ENCODE peak calls at places on chromosome 16, in seven cellular contexts. X is Calu3, V is breast epithelium, G is HFFc6, T is neural crest cell, Q is choroid plexus epithelial cell, I is GM06990. K is an unnamed sample.

GRCh38 chr16:14487579-14487978 is 142.5 kb downstream of the PARN start:
- DNase-seq in G (no peak), X (no peak), I (no peak), Q (no peak), T (no peak), V (no peak), K (no peak)

GRCh38 chr16:71895679-71896385 is 501 bp downstream of the IST1 start:
- DNase-seq in I (no peak), T (no peak), V (peak; percentile 29), X (peak; percentile 35), Q (peak; percentile 67), G (peak; percentile 26), K (peak; percentile 38)

GRCh38 chr16:47612711-47613110 is 151.6 kb downstream of the PHKB start:
- DNase-seq in V (no peak), Q (peak; percentile 35), G (no peak), X (no peak), I (no peak), T (no peak), K (no peak)

GRCh38 chr16:51907680-51908079 is 639.3 kb downstream of the TOX3 start:
- DNase-seq in G (no peak), Q (peak; percentile 20), X (no peak), I (no peak), V (no peak), T (no peak), K (no peak)

GRCh38 chr16:53509906-53510703 is 7.1 kb upstream of the AKTIP start:
- DNase-seq in I (no peak), V (peak; percentile 49), X (peak; percentile 65), T (peak; percentile 53), Q (peak; percentile 78), G (peak; percentile 55), K (peak; percentile 74)

GRCh38 chr16:27273670-27274522 is 5.3 kb upstream of the NSMCE1 start:
- DNase-seq in G (peak; percentile 47), V (no peak), I (no peak), T (no peak), X (peak; percentile 49), Q (peak; percentile 83), K (peak; percentile 28)

GRCh38 chr16:85641776-85642176 is 28.7 kb downstream of the GSE1 start:
- DNase-seq in G (no peak), X (no peak), T (no peak), Q (no peak), V (peak; percentile 70), I (no peak), K (no peak)

GRCh38 chr16:13338044-13338443 is 436.6 kb downstream of the SHISA9 start:
- DNase-seq in T (no peak), X (no peak), V (no peak), G (no peak), I (no peak), Q (no peak), K (no peak)

GRCh38 chr16:2156025-2156848 is 655 bp downstream of the TRAF7 start:
- DNase-seq in V (no peak), Q (peak; percentile 77), T (no peak), G (peak; percentile 65), X (no peak), I (no peak), K (no peak)

GRCh38 chr16:15949210-15950166 is at the start of gene ABCC1:
- DNase-seq in I (peak; percentile 65), X (peak; percentile 59), Q (no peak), V (no peak), G (no peak), T (peak; percentile 18), K (peak; percentile 87)

GRCh38 chr16:11114366-11115164 is 141.4 kb downstream of the SOCS1 start:
- DNase-seq in G (no peak), I (no peak), Q (peak; percentile 44), V (no peak), X (no peak), T (no peak), K (no peak)

GRCh38 chr16:52705192-52705591 is 158.2 kb upstream of the TOX3 start:
- DNase-seq in T (no peak), G (no peak), Q (no peak), V (no peak), I (no peak), X (no peak), K (no peak)

GRCh38 chr16:54974391-54974790 is 43.7 kb downstream of the IRX5 start:
- DNase-seq in V (no peak), Q (no peak), T (no peak), X (no peak), I (no peak), G (no peak), K (no peak)

GRCh38 chr16:84072014-84072413 is 29.4 kb upstream of the SLC38A8 start:
- DNase-seq in G (peak; percentile 15), I (no peak), X (no peak), Q (peak; percentile 56), V (no peak), T (no peak), K (no peak)

GRCh38 chr16:84155226-84155625 is 10.1 kb downstream of the DNAAF1 start:
- DNase-seq in G (no peak), X (no peak), Q (no peak), I (no peak), V (no peak), T (no peak), K (no peak)

GRCh38 chr16:79182618-79183017 is 417.9 kb downstream of the MAF start:
- DNase-seq in I (no peak), X (no peak), G (no peak), T (no peak), V (no peak), Q (peak; percentile 30), K (no peak)

GRCh38 chr16:55613578-55614333 is 42.0 kb upstream of the SLC6A2 start:
- DNase-seq in T (no peak), V (no peak), X (no peak), G (no peak), Q (no peak), I (no peak), K (no peak)

GRCh38 chr16:74094962-74095361 is 201.7 kb upstream of the PSMD7 start:
- DNase-seq in X (no peak), T (no peak), I (no peak), V (no peak), Q (no peak), G (no peak), K (no peak)

GRCh38 chr16:88500255-88500661 is 47.2 kb downstream of the ZFPM1 start:
- DNase-seq in G (no peak), X (no peak), I (no peak), Q (no peak), V (no peak), T (no peak), K (no peak)

GRCh38 chr16:73735018-73735417 is 561.6 kb upstream of the PSMD7 start:
- DNase-seq in I (no peak), X (peak; percentile 42), T (no peak), Q (peak; percentile 35), V (no peak), G (peak; percentile 66), K (no peak)

GRCh38 chr16:67855789-67856188 is 8.3 kb upstream of the CENPT start:
- DNase-seq in V (no peak), X (no peak), I (no peak), Q (no peak), G (no peak), T (no peak), K (no peak)

GRCh38 chr16:29900102-29900887 is at the start of gene ASPHD1:
- DNase-seq in X (peak; percentile 95), T (peak; percentile 49), Q (peak; percentile 78), I (peak; percentile 66), G (peak; percentile 65), V (peak; percentile 26), K (peak; percentile 91)

GRCh38 chr16:19331794-19332193 is 46.3 kb downstream of the CLEC19A start:
- DNase-seq in I (no peak), T (no peak), G (no peak), V (no peak), X (no peak), Q (no peak), K (no peak)

GRCh38 chr16:23026777-23027362 is 122.4 kb downstream of the USP31 start:
- DNase-seq in T (peak; percentile 57), X (peak; percentile 45), V (no peak), G (peak; percentile 3), Q (peak; percentile 14), I (no peak), K (no peak)
- TF ChIP-seq CTCF in T (no peak), X (no peak), V (no peak), G (no peak), Q (no peak), I (no peak), K (no peak)

GRCh38 chr16:3656491-3657468 is 2.3 kb downstream of the DNASE1 start:
- DNase-seq in T (no peak), I (no peak), Q (no peak), X (no peak), V (no peak), G (no peak), K (no peak)

GRCh38 chr16:3661922-3662321 is 7.4 kb downstream of the DNASE1 start:
- DNase-seq in G (no peak), Q (no peak), X (no peak), T (no peak), V (no peak), I (no peak), K (no peak)

GRCh38 chr16:3655791-3656490 is 1.4 kb downstream of the DNASE1 start:
- DNase-seq in G (no peak), Q (no peak), T (no peak), V (no peak), I (no peak), X (no peak), K (no peak)

GRCh38 chr16:3661311-3661710 is 6.8 kb downstream of the DNASE1 start:
- DNase-seq in Q (no peak), X (no peak), V (no peak), G (no peak), I (no peak), T (no peak), K (no peak)

GRCh38 chr16:3659200-3659599 is 4.7 kb downstream of the DNASE1 start:
- DNase-seq in I (no peak), Q (peak; percentile 37), V (no peak), G (no peak), X (no peak), T (no peak), K (no peak)
- TF ChIP-seq CTCF in I (no peak), Q (no peak), V (no peak), G (no peak), X (no peak), T (no peak), K (no peak)

GRCh38 chr16:28823719-28824547 is 1.1 kb downstream of the ATXN2L start:
- DNase-seq in X (peak; percentile 99), G (peak; percentile 95), V (peak; percentile 96), T (peak; percentile 96), Q (peak; percentile 99), I (peak; percentile 98), K (peak; percentile 95)
- TF ChIP-seq CTCF in X (peak; percentile 24), G (peak; percentile 66), V (peak; percentile 40), T (peak; percentile 31), Q (peak; percentile 18), I (peak; percentile 13), K (no peak)

DNA sequence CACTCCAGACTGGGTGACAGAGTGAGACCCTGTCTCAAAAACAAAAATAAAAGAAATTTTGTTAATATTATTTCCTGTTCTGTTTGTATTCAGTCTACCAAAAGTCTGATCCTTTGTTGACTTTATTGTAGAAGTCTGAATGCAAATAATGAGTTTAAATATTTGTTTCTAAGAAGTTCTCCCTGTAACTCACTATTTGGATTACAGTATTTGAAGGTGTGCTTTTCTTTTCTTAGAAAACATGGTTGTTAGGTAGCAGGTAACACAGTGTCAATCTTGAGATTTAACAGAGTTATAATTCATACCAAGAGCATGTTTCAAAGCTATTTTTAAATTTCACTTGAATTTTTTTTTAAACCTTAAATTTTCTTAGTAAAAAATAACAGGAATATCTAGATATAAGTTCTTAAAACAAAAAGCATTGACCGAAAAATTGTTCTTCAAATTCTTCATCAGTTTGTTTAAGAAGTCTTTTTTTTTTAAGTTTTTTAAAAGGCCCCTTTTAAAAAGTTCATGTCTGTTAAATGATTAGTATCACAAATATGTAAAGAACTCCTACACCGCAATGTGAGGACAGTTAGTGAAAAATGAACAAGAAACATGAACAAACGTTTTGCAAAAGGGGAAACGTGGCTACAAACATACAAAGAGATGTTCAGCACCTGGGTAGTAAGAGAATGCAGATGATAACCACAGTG is 35.0 kb downstream of the GAN start:
- DNase-seq in Q (no peak), T (no peak), I (no peak), X (no peak), G (no peak), V (no peak), K (no peak)
- TF ChIP-seq CTCF in Q (no peak), T (no peak), I (no peak), X (no peak), G (no peak), V (no peak), K (no peak)